ENCODE peak calls at places on chromosome 20, in five cellular contexts. D is foreskin fibroblast, F is fibroblast of lung, C is spleen, S is AG09309. N is an unnamed sample.
A peak's percentile ranks its signal among the peaks of the same experiment; 100 is the strongest.

GRCh38 chr20:51541189-51542032 is 1.1 kb downstream of the NFATC2 start:
- DNase-seq in C (peak; percentile 89), S (no peak), D (peak; percentile 71), F (peak; percentile 43), N (no peak)

GRCh38 chr20:45347297-45347935 is 808 bp downstream of the SDC4 start:
- DNase-seq in S (no peak), F (no peak), D (peak; percentile 22), C (no peak), N (no peak)

GRCh38 chr20:8305449-8305978 is 173.4 kb downstream of the PLCB1 start:
- DNase-seq in S (no peak), D (peak; percentile 58), C (peak; percentile 85), F (peak; percentile 43), N (no peak)

GRCh38 chr20:1281279-1282057 is 15.4 kb downstream of the SNPH start:
- DNase-seq in D (no peak), S (no peak), F (no peak), C (no peak), N (no peak)

GRCh38 chr20:39605361-39605760 is 643.2 kb downstream of the DHX35 start:
- DNase-seq in F (no peak), C (no peak), S (no peak), D (no peak), N (no peak)

GRCh38 chr20:1800180-1800579 is 95.0 kb upstream of the SIRPA start:
- DNase-seq in D (no peak), C (no peak), S (no peak), F (no peak), N (no peak)

GRCh38 chr20:22808628-22809027 is 224.3 kb upstream of the FOXA2 start:
- DNase-seq in C (no peak), D (no peak), S (no peak), F (no peak), N (no peak)

GRCh38 chr20:17953935-17954334 is 14.7 kb downstream of the SNX5 start:
- DNase-seq in F (no peak), S (no peak), D (no peak), C (no peak), N (no peak)

GRCh38 chr20:17614812-17615644 is 45.2 kb downstream of the DSTN start:
- DNase-seq in S (no peak), C (peak; percentile 76), D (no peak), F (no peak), N (no peak)

GRCh38 chr20:57432874-57433491 is 41.8 kb downstream of the RBM38 start:
- DNase-seq in F (no peak), D (no peak), C (peak; percentile 95), S (no peak), N (no peak)

DNA sequence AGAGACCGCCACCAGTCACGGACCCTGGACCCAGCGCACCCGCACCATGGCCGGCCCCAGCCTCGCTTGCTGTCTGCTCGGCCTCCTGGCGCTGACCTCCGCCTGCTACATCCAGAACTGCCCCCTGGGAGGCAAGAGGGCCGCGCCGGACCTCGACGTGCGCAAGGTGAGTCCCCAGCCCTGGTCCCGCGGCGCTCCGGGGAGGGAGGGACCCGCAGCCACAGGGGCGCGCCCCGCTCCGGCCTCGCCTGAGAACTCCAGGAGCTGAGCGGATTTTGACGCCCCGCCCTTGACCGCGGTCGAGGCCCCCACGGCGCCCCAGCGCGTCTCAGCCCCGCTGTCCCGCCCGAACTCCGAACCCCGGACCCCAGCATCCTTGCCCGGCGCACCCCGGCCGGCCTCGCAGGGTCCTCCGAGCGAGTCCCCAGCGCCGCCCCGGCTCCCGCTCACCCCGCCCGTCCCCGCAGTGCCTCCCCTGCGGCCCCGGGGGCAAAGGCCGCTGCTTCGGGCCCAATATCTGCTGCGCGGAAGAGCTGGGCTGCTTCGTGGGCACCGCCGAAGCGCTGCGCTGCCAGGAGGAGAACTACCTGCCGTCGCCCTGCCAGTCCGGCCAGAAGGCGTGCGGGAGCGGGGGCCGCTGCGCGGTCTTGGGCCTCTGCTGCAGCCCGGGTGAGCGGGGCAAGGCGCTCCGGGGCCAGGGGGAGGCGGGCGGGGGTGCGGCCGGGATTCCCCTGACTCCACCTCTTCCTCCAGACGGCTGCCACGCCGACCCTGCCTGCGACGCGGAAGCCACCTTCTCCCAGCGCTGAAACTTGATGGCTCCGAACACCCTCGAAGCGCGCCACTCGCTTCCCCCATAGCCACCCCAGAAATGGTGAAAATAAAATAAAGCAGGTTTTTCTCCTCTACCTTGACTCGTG is at the start of gene OXT:
- DNase-seq in F (no peak), D (peak; percentile 31), C (peak; percentile 91), S (no peak), N (no peak)
- H3K4me3 ChIP-seq in F (no peak within 1 kb of the TSS), D (peak within 1 kb of the TSS; percentile 22), C (peak within 1 kb of the TSS; percentile 62), S (peak within 1 kb of the TSS; percentile 32), N (peak within 1 kb of the TSS; percentile 41)

GRCh38 chr20:13031751-13032150 is 23.0 kb downstream of the SPTLC3 start:
- DNase-seq in C (no peak), F (no peak), S (no peak), D (no peak), N (no peak)
- TF ChIP-seq CTCF in C (no peak), F (no peak), S (no peak), D (no peak), N (no peak)

GRCh38 chr20:36485286-36485685 is 56.0 kb upstream of the MYL9 start:
- DNase-seq in F (no peak), C (no peak), D (no peak), S (no peak), N (no peak)

GRCh38 chr20:36481380-36482043 is 59.8 kb upstream of the MYL9 start:
- DNase-seq in F (no peak), C (no peak), D (no peak), S (no peak), N (no peak)

GRCh38 chr20:36483205-36483918 is 58.0 kb upstream of the MYL9 start:
- DNase-seq in D (no peak), C (no peak), S (no peak), F (no peak), N (no peak)

GRCh38 chr20:36482044-36482473 is 59.3 kb upstream of the MYL9 start:
- DNase-seq in D (no peak), S (no peak), C (no peak), F (no peak), N (no peak)

DNA sequence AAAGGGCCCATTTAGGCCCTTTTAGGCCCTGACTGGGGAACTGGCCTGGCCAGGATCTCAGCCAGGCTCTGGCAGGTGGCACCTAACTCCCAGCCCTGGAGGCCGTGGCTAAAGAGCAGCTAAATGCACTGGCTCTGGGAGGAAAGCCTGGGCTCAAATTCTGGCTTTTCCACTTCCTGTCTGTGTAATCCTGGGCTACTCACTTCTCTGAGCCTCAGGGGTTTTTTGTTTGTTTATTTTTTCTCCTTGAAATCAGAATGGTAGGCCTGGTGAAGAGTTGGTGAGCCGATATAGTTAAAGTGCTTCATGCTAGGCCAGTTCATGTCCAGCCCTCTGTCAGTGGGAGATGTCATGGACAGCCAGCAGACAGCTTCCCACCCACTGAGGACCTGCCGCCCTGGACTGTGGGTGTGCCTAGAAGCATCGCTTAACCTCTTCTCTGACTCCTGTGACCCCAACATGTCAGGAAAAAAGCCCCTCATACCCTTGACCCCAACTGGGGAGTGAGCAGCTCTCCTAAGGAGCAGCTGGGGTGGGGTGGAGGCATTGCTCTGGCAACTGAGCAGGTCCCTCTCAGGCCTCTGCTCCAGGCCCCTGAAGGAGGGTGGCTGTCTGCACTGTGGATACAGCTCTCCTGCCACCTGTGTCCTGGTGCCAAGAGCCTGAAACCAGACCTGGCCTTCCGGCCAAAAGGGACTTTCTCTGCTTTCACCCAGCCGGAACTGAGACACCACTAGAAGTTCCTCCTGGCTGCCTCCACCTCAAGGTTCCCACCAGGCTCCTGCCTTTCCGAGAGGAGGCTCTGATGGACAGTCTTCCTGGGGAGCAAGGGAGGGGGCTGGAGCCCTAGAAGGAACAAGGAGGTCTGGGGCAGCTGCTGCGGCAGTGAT is 57.2 kb upstream of the MYL9 start:
- DNase-seq in F (no peak), C (no peak), S (no peak), D (peak; percentile 70), N (no peak)
- H3K4me3 ChIP-seq in F (no peak overlapping the region), C (no peak overlapping the region), S (no peak overlapping the region), D (no peak overlapping the region), N (no peak overlapping the region)

DNA sequence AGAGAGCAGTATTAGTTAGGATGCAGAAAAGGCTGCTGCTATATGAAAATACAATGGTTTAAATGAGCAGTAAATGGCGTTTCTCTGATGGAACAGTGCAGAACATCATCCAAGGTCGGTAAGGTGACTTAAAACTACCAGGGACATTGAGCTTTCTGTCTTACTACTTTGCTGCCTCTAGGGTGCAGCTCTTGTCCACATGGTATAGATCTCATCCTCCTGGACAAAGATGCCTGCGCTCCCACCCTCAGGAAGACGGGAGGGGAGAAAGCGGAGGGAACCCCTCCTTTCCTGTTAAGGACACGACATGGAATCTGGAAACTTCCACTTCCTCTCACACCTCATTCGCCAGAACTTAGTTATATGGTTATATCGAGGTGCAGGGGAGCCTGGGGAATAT is 224.4 kb upstream of the TSHZ2 start:
- DNase-seq in F (peak; percentile 54), S (no peak), C (no peak), D (no peak), N (no peak)
- TF ChIP-seq CTCF in F (no peak), S (no peak), C (no peak), D (no peak), N (no peak)

DNA sequence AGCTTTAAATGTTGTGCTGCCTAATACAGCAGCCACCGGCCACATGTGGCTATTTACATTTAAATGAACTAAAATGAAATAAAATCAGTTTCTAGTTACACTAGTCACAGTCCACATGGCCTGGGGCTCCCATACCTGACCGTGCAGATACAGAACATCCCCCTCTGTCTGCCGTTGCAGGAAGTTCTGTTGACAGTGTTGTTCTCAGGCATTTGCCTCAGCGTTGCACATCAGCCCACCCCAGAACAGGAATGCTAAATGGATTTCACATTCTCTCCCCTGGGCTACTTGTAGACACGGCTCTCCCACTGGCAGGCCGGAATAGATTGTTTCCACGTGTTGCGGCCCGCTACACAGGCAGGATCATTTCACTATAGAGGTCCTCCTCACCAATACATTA is 26.3 kb downstream of the JAG1 start:
- DNase-seq in C (no peak), D (peak; percentile 47), S (no peak), F (no peak), N (no peak)
- H3K4me3 ChIP-seq in C (no peak overlapping the region), D (no peak overlapping the region), S (no peak overlapping the region), F (no peak overlapping the region), N (no peak overlapping the region)

GRCh38 chr20:35496481-35496880 is 33.0 kb downstream of the C20orf173 start:
- DNase-seq in D (no peak), S (no peak), F (no peak), C (no peak), N (no peak)

GRCh38 chr20:35497320-35497719 is 32.1 kb downstream of the C20orf173 start:
- DNase-seq in D (no peak), C (no peak), S (no peak), F (no peak), N (no peak)

GRCh38 chr20:35499271-35499670 is 30.2 kb downstream of the C20orf173 start:
- DNase-seq in C (no peak), D (no peak), S (no peak), F (no peak), N (no peak)

GRCh38 chr20:35502352-35502751 is 27.1 kb downstream of the C20orf173 start:
- DNase-seq in C (peak; percentile 86), F (no peak), D (no peak), S (no peak), N (no peak)

GRCh38 chr20:35497780-35498189 is 31.7 kb downstream of the C20orf173 start:
- DNase-seq in C (no peak), F (peak; percentile 50), D (no peak), S (no peak), N (no peak)
- TF ChIP-seq CTCF in C (no peak), F (no peak), D (no peak), S (no peak), N (no peak)

N was measured in BJ.